ENCODE peak calls at places on chromosomes 2 and 18, in six cellular contexts. One of them, this sample, is unnamed.

GRCh38 chr2:12903272-12903671 is 186.5 kb downstream of the TRIB2 start:
- DNase-seq in frontal cortex: no peak
- DNase-seq in ACHN: no peak
- DNase-seq in nucleus accumbens: no peak
- DNase-seq in substantia nigra: no peak
- DNase-seq in RWPE1: no peak
- DNase-seq in this sample: no peak

GRCh38 chr2:160278101-160278888 is 78.2 kb upstream of the ITGB6 start:
- DNase-seq in nucleus accumbens: no peak
- DNase-seq in ACHN: peak; percentile 33
- DNase-seq in substantia nigra: no peak
- DNase-seq in frontal cortex: no peak
- DNase-seq in RWPE1: no peak
- DNase-seq in this sample: no peak

GRCh38 chr2:48450936-48451602 is 78.9 kb upstream of the STON1 start:
- DNase-seq in ACHN: no peak
- DNase-seq in frontal cortex: no peak
- DNase-seq in RWPE1: no peak
- DNase-seq in substantia nigra: no peak
- DNase-seq in nucleus accumbens: no peak
- DNase-seq in this sample: no peak

GRCh38 chr2:171482308-171482707 is 40.0 kb upstream of the CYBRD1 start:
- DNase-seq in RWPE1: no peak
- DNase-seq in substantia nigra: no peak
- DNase-seq in frontal cortex: no peak
- DNase-seq in ACHN: no peak
- DNase-seq in nucleus accumbens: no peak
- DNase-seq in this sample: no peak

GRCh38 chr18:31275722-31276463 is 42.1 kb upstream of the DSG1 start:
- DNase-seq in ACHN: no peak
- DNase-seq in RWPE1: peak; percentile 35
- DNase-seq in frontal cortex: no peak
- DNase-seq in substantia nigra: no peak
- DNase-seq in nucleus accumbens: no peak
- DNase-seq in this sample: no peak

GRCh38 chr18:59385191-59385590 is 26.1 kb upstream of the LMAN1 start:
- DNase-seq in frontal cortex: no peak
- DNase-seq in substantia nigra: no peak
- DNase-seq in ACHN: no peak
- DNase-seq in RWPE1: no peak
- DNase-seq in nucleus accumbens: no peak
- DNase-seq in this sample: no peak

GRCh38 chr18:59270689-59271257 is 2.5 kb downstream of the RAX start:
- DNase-seq in frontal cortex: no peak
- DNase-seq in nucleus accumbens: no peak
- DNase-seq in substantia nigra: no peak
- DNase-seq in ACHN: no peak
- DNase-seq in RWPE1: no peak
- DNase-seq in this sample: no peak

GRCh38 chr2:204177977-204178522 is 241.5 kb downstream of the ICOS start:
- DNase-seq in frontal cortex: no peak
- DNase-seq in ACHN: peak; percentile 47
- DNase-seq in nucleus accumbens: no peak
- DNase-seq in substantia nigra: no peak
- DNase-seq in RWPE1: peak; percentile 6
- DNase-seq in this sample: no peak

GRCh38 chr2:3761328-3761727 is 58.0 kb downstream of the DCDC2C start:
- DNase-seq in substantia nigra: no peak
- DNase-seq in ACHN: no peak
- DNase-seq in RWPE1: no peak
- DNase-seq in frontal cortex: no peak
- DNase-seq in nucleus accumbens: no peak
- DNase-seq in this sample: no peak

GRCh38 chr18:55586841-55587240 is 1.2 kb downstream of the TCF4 start:
- DNase-seq in frontal cortex: no peak
- DNase-seq in RWPE1: no peak
- DNase-seq in substantia nigra: no peak
- DNase-seq in ACHN: no peak
- DNase-seq in nucleus accumbens: no peak
- DNase-seq in this sample: no peak

GRCh38 chr2:227147023-227147422 is 17.0 kb downstream of the COL4A4 start:
- DNase-seq in RWPE1: no peak
- DNase-seq in ACHN: no peak
- DNase-seq in substantia nigra: no peak
- DNase-seq in frontal cortex: no peak
- DNase-seq in nucleus accumbens: no peak
- DNase-seq in this sample: no peak

GRCh38 chr2:175804130-175804529 is 197.9 kb downstream of the LNPK start:
- DNase-seq in substantia nigra: no peak
- DNase-seq in frontal cortex: no peak
- DNase-seq in RWPE1: no peak
- DNase-seq in nucleus accumbens: no peak
- DNase-seq in ACHN: no peak
- DNase-seq in this sample: no peak

GRCh38 chr2:100944617-100945432 is 57.3 kb upstream of the RPL31 start:
- DNase-seq in ACHN: no peak
- DNase-seq in substantia nigra: no peak
- DNase-seq in RWPE1: no peak
- DNase-seq in nucleus accumbens: no peak
- DNase-seq in frontal cortex: no peak
- DNase-seq in this sample: no peak